ENCODE peak calls at places on chromosomes 7 and 10, in ten cellular contexts. One of them, this sample, is unnamed.

GRCh38 chr7:123271231-123271630 is 71.5 kb upstream of the SLC13A1 start:
- DNase-seq in amniotic stem cell: no peak
- DNase-seq in GM04504: no peak
- DNase-seq in suprapubic skin: no peak
- DNase-seq in stimulated activated CD8-positive, alpha-beta memory T cell treated with anti-CD3 and anti-CD28 coated beads, Interleukin-4, amount 100 ng/mL, for 48 hours: no peak
- DNase-seq in H9: no peak
- DNase-seq in left colon: no peak
- DNase-seq in kidney epithelial cell: peak; percentile 5
- DNase-seq in EL: no peak
- DNase-seq in HuH-7.5: no peak
- DNase-seq in this sample: no peak

GRCh38 chr7:17781491-17782215 is 158.6 kb downstream of the SNX13 start:
- DNase-seq in suprapubic skin: no peak
- DNase-seq in HuH-7.5: no peak
- DNase-seq in kidney epithelial cell: no peak
- DNase-seq in EL: peak; percentile 61
- DNase-seq in amniotic stem cell: no peak
- DNase-seq in left colon: no peak
- DNase-seq in stimulated activated CD8-positive, alpha-beta memory T cell treated with anti-CD3 and anti-CD28 coated beads, Interleukin-4, amount 100 ng/mL, for 48 hours: no peak
- DNase-seq in GM04504: no peak
- DNase-seq in H9: no peak
- DNase-seq in this sample: no peak

GRCh38 chr7:142355328-142355727 is 97.5 kb upstream of the PRSS58 start:
- DNase-seq in left colon: no peak
- DNase-seq in stimulated activated CD8-positive, alpha-beta memory T cell treated with anti-CD3 and anti-CD28 coated beads, Interleukin-4, amount 100 ng/mL, for 48 hours: no peak
- DNase-seq in GM04504: peak; percentile 39
- DNase-seq in EL: peak; percentile 54
- DNase-seq in suprapubic skin: no peak
- DNase-seq in kidney epithelial cell: no peak
- DNase-seq in amniotic stem cell: no peak
- DNase-seq in HuH-7.5: no peak
- DNase-seq in H9: no peak
- DNase-seq in this sample: no peak

GRCh38 chr7:84248843-84249242 is 54.3 kb upstream of the SEMA3A start:
- DNase-seq in suprapubic skin: no peak
- DNase-seq in stimulated activated CD8-positive, alpha-beta memory T cell treated with anti-CD3 and anti-CD28 coated beads, Interleukin-4, amount 100 ng/mL, for 48 hours: no peak
- DNase-seq in GM04504: no peak
- DNase-seq in left colon: no peak
- DNase-seq in kidney epithelial cell: no peak
- DNase-seq in H9: no peak
- DNase-seq in amniotic stem cell: no peak
- DNase-seq in EL: no peak
- DNase-seq in HuH-7.5: no peak
- DNase-seq in this sample: no peak

GRCh38 chr7:92834661-92835139 is 1.7 kb downstream of the CDK6 start:
- DNase-seq in amniotic stem cell: no peak
- DNase-seq in GM04504: no peak
- DNase-seq in H9: peak; percentile 59
- DNase-seq in left colon: peak; percentile 36
- DNase-seq in kidney epithelial cell: no peak
- DNase-seq in stimulated activated CD8-positive, alpha-beta memory T cell treated with anti-CD3 and anti-CD28 coated beads, Interleukin-4, amount 100 ng/mL, for 48 hours: peak; percentile 45
- DNase-seq in EL: peak; percentile 38
- DNase-seq in suprapubic skin: peak; percentile 81
- DNase-seq in HuH-7.5: peak; percentile 34
- DNase-seq in this sample: no peak

GRCh38 chr10:19620867-19621266 is 195.4 kb upstream of the PLXDC2 start:
- DNase-seq in suprapubic skin: no peak
- DNase-seq in amniotic stem cell: no peak
- DNase-seq in GM04504: no peak
- DNase-seq in HuH-7.5: no peak
- DNase-seq in kidney epithelial cell: no peak
- DNase-seq in stimulated activated CD8-positive, alpha-beta memory T cell treated with anti-CD3 and anti-CD28 coated beads, Interleukin-4, amount 100 ng/mL, for 48 hours: no peak
- DNase-seq in H9: no peak
- DNase-seq in EL: no peak
- DNase-seq in left colon: no peak
- DNase-seq in this sample: no peak

GRCh38 chr7:131623154-131623553 is 66.7 kb upstream of the PODXL start:
- DNase-seq in stimulated activated CD8-positive, alpha-beta memory T cell treated with anti-CD3 and anti-CD28 coated beads, Interleukin-4, amount 100 ng/mL, for 48 hours: no peak
- DNase-seq in GM04504: no peak
- DNase-seq in EL: no peak
- DNase-seq in amniotic stem cell: no peak
- DNase-seq in H9: no peak
- DNase-seq in left colon: peak; percentile 46
- DNase-seq in HuH-7.5: no peak
- DNase-seq in suprapubic skin: no peak
- DNase-seq in kidney epithelial cell: no peak
- DNase-seq in this sample: no peak

GRCh38 chr7:96297873-96298272 is 24.0 kb downstream of the SLC25A13 start:
- DNase-seq in suprapubic skin: no peak
- DNase-seq in GM04504: no peak
- DNase-seq in HuH-7.5: no peak
- DNase-seq in stimulated activated CD8-positive, alpha-beta memory T cell treated with anti-CD3 and anti-CD28 coated beads, Interleukin-4, amount 100 ng/mL, for 48 hours: no peak
- DNase-seq in H9: no peak
- DNase-seq in kidney epithelial cell: no peak
- DNase-seq in amniotic stem cell: no peak
- DNase-seq in EL: no peak
- DNase-seq in left colon: no peak
- DNase-seq in this sample: no peak

GRCh38 chr7:74018261-74018660 is 9.7 kb upstream of the ELN start:
- DNase-seq in stimulated activated CD8-positive, alpha-beta memory T cell treated with anti-CD3 and anti-CD28 coated beads, Interleukin-4, amount 100 ng/mL, for 48 hours: no peak
- DNase-seq in left colon: no peak
- DNase-seq in EL: no peak
- DNase-seq in kidney epithelial cell: no peak
- DNase-seq in amniotic stem cell: no peak
- DNase-seq in H9: no peak
- DNase-seq in suprapubic skin: no peak
- DNase-seq in GM04504: no peak
- DNase-seq in HuH-7.5: no peak
- DNase-seq in this sample: no peak

GRCh38 chr10:82737556-82737955 is 862.6 kb downstream of the NRG3 start:
- DNase-seq in HuH-7.5: no peak
- DNase-seq in EL: no peak
- DNase-seq in stimulated activated CD8-positive, alpha-beta memory T cell treated with anti-CD3 and anti-CD28 coated beads, Interleukin-4, amount 100 ng/mL, for 48 hours: no peak
- DNase-seq in amniotic stem cell: no peak
- DNase-seq in kidney epithelial cell: no peak
- DNase-seq in H9: peak; percentile 36
- DNase-seq in GM04504: no peak
- DNase-seq in suprapubic skin: no peak
- DNase-seq in left colon: no peak
- DNase-seq in this sample: peak; percentile 23

GRCh38 chr7:44754802-44755697 is 6.4 kb downstream of the ZMIZ2 start:
- DNase-seq in HuH-7.5: peak; percentile 9
- DNase-seq in EL: no peak
- DNase-seq in H9: no peak
- DNase-seq in kidney epithelial cell: no peak
- DNase-seq in suprapubic skin: no peak
- DNase-seq in GM04504: no peak
- DNase-seq in amniotic stem cell: no peak
- DNase-seq in stimulated activated CD8-positive, alpha-beta memory T cell treated with anti-CD3 and anti-CD28 coated beads, Interleukin-4, amount 100 ng/mL, for 48 hours: no peak
- DNase-seq in left colon: no peak
- DNase-seq in this sample: no peak

GRCh38 chr10:74227697-74228424 is 76.8 kb downstream of the ADK start:
- DNase-seq in stimulated activated CD8-positive, alpha-beta memory T cell treated with anti-CD3 and anti-CD28 coated beads, Interleukin-4, amount 100 ng/mL, for 48 hours: no peak
- DNase-seq in H9: no peak
- DNase-seq in left colon: no peak
- DNase-seq in kidney epithelial cell: peak; percentile 25
- DNase-seq in amniotic stem cell: no peak
- DNase-seq in EL: peak; percentile 60
- DNase-seq in HuH-7.5: no peak
- DNase-seq in GM04504: no peak
- DNase-seq in suprapubic skin: no peak
- DNase-seq in this sample: no peak

GRCh38 chr7:44533301-44534055 is 7.7 kb downstream of the NPC1L1 start:
- DNase-seq in left colon: no peak
- DNase-seq in H9: no peak
- DNase-seq in HuH-7.5: no peak
- DNase-seq in kidney epithelial cell: no peak
- DNase-seq in suprapubic skin: no peak
- DNase-seq in EL: peak; percentile 24
- DNase-seq in amniotic stem cell: no peak
- DNase-seq in stimulated activated CD8-positive, alpha-beta memory T cell treated with anti-CD3 and anti-CD28 coated beads, Interleukin-4, amount 100 ng/mL, for 48 hours: no peak
- DNase-seq in GM04504: no peak
- DNase-seq in this sample: no peak

GRCh38 chr10:115001506-115002381 is 63.7 kb downstream of the TRUB1 start:
- DNase-seq in kidney epithelial cell: no peak
- DNase-seq in left colon: no peak
- DNase-seq in HuH-7.5: no peak
- DNase-seq in stimulated activated CD8-positive, alpha-beta memory T cell treated with anti-CD3 and anti-CD28 coated beads, Interleukin-4, amount 100 ng/mL, for 48 hours: no peak
- DNase-seq in H9: no peak
- DNase-seq in EL: no peak
- DNase-seq in amniotic stem cell: no peak
- DNase-seq in GM04504: no peak
- DNase-seq in suprapubic skin: no peak
- DNase-seq in this sample: no peak

GRCh38 chr10:127968027-127968441 is 61.1 kb downstream of the PTPRE start:
- DNase-seq in amniotic stem cell: no peak
- DNase-seq in suprapubic skin: no peak
- DNase-seq in stimulated activated CD8-positive, alpha-beta memory T cell treated with anti-CD3 and anti-CD28 coated beads, Interleukin-4, amount 100 ng/mL, for 48 hours: no peak
- DNase-seq in EL: no peak
- DNase-seq in HuH-7.5: no peak
- DNase-seq in left colon: no peak
- DNase-seq in GM04504: no peak
- DNase-seq in H9: peak; percentile 28
- DNase-seq in kidney epithelial cell: no peak
- DNase-seq in this sample: no peak

GRCh38 chr10:118585794-118586193 is 9.7 kb downstream of the PRLHR start:
- DNase-seq in amniotic stem cell: no peak
- DNase-seq in stimulated activated CD8-positive, alpha-beta memory T cell treated with anti-CD3 and anti-CD28 coated beads, Interleukin-4, amount 100 ng/mL, for 48 hours: no peak
- DNase-seq in GM04504: no peak
- DNase-seq in H9: no peak
- DNase-seq in kidney epithelial cell: no peak
- DNase-seq in left colon: no peak
- DNase-seq in suprapubic skin: no peak
- DNase-seq in HuH-7.5: no peak
- DNase-seq in EL: no peak
- DNase-seq in this sample: no peak

GRCh38 chr7:45358277-45358676 is 200.7 kb downstream of the RAMP3 start:
- DNase-seq in EL: no peak
- DNase-seq in H9: no peak
- DNase-seq in left colon: no peak
- DNase-seq in stimulated activated CD8-positive, alpha-beta memory T cell treated with anti-CD3 and anti-CD28 coated beads, Interleukin-4, amount 100 ng/mL, for 48 hours: no peak
- DNase-seq in HuH-7.5: no peak
- DNase-seq in GM04504: no peak
- DNase-seq in kidney epithelial cell: no peak
- DNase-seq in amniotic stem cell: no peak
- DNase-seq in suprapubic skin: no peak
- DNase-seq in this sample: no peak

GRCh38 chr10:124665558-124665957 is 78.6 kb downstream of the FAM53B start:
- DNase-seq in GM04504: no peak
- DNase-seq in HuH-7.5: no peak
- DNase-seq in stimulated activated CD8-positive, alpha-beta memory T cell treated with anti-CD3 and anti-CD28 coated beads, Interleukin-4, amount 100 ng/mL, for 48 hours: no peak
- DNase-seq in kidney epithelial cell: no peak
- DNase-seq in left colon: no peak
- DNase-seq in EL: peak; percentile 63
- DNase-seq in H9: no peak
- DNase-seq in amniotic stem cell: no peak
- DNase-seq in suprapubic skin: no peak
- DNase-seq in this sample: no peak

GRCh38 chr10:25068152-25069058 is 52.0 kb downstream of the THNSL1 start:
- DNase-seq in HuH-7.5: no peak
- DNase-seq in H9: peak; percentile 71
- DNase-seq in EL: peak; percentile 62
- DNase-seq in amniotic stem cell: no peak
- DNase-seq in GM04504: no peak
- DNase-seq in suprapubic skin: no peak
- DNase-seq in kidney epithelial cell: peak; percentile 23
- DNase-seq in left colon: no peak
- DNase-seq in stimulated activated CD8-positive, alpha-beta memory T cell treated with anti-CD3 and anti-CD28 coated beads, Interleukin-4, amount 100 ng/mL, for 48 hours: no peak
- DNase-seq in this sample: no peak